ENCODE peak calls at places on chromosomes 1 and 21, in five cellular contexts. N is GM12878, K is K562, U is HCT116, I is H1. A is an unnamed sample.

GRCh38 chr1:192550922-192551534 is 24.5 kb upstream of the RGS1 start:
- DNase-seq in N (peak), K (no peak), U (peak), I (no peak), A (no peak)

GRCh38 chr1:79501153-79501552 is 494.6 kb upstream of the ADGRL4 start:
- DNase-seq in N (no peak), K (no peak), U (no peak), I (no peak), A (no peak)

GRCh38 chr1:153485880-153486279 is 25.4 kb upstream of the S100A7 start:
- DNase-seq in N (no peak), K (no peak), U (no peak), I (no peak), A (no peak)

GRCh38 chr1:29682171-29682917 is 446.0 kb downstream of the PTPRU start:
- DNase-seq in N (no peak), K (no peak), U (no peak), I (peak), A (no peak)

GRCh38 chr1:22257286-22258275 is 114.7 kb upstream of the WNT4 start:
- DNase-seq in N (no peak), K (no peak), U (no peak), I (no peak), A (no peak)

GRCh38 chr1:246139745-246140182 is 367.3 kb downstream of the SMYD3 start:
- DNase-seq in N (no peak), K (no peak), U (peak), I (no peak), A (peak)

GRCh38 chr1:206117151-206117948 is at the start of gene AVPR1B:
- DNase-seq in N (no peak), K (no peak), U (no peak), I (peak), A (no peak)

GRCh38 chr21:29300547-29301138 is 1.9 kb downstream of the BACH1 start:
- DNase-seq in N (peak), K (no peak), U (no peak), I (no peak), A (no peak)

GRCh38 chr1:56017336-56017735 is 562.0 kb downstream of the PLPP3 start:
- DNase-seq in N (no peak), K (no peak), U (no peak), I (no peak), A (no peak)

GRCh38 chr1:65846911-65847310 is 54.2 kb downstream of the PDE4B start:
- DNase-seq in N (no peak), K (no peak), U (no peak), I (no peak), A (no peak)

GRCh38 chr1:63915121-63915520 is 141.3 kb downstream of the ROR1 start:
- DNase-seq in N (no peak), K (no peak), U (no peak), I (no peak), A (peak)

GRCh38 chr1:70706381-70707173 is 295.5 kb downstream of the CTH start:
- DNase-seq in N (no peak), K (no peak), U (no peak), I (no peak), A (no peak)

GRCh38 chr1:110119843-110120242 is 7.6 kb downstream of the UBL4B start:
- DNase-seq in N (no peak), K (no peak), U (no peak), I (no peak), A (no peak)

GRCh38 chr1:236058141-236058626 is 6.7 kb downstream of the NID1 start:
- DNase-seq in N (peak), K (no peak), U (no peak), I (no peak), A (no peak)

GRCh38 chr21:35100351-35100771 is 51.3 kb upstream of the RUNX1 start:
- DNase-seq in N (no peak), K (no peak), U (no peak), I (no peak), A (no peak)

GRCh38 chr1:220281159-220281574 is 8.9 kb upstream of the RAB3GAP2 start:
- DNase-seq in N (no peak), K (peak), U (peak), I (no peak), A (no peak)

GRCh38 chr1:42424201-42424600 is 31.6 kb downstream of the ZMYND12 start:
- DNase-seq in N (no peak), K (no peak), U (no peak), I (no peak), A (no peak)

GRCh38 chr1:236101233-236102200 is 36.6 kb upstream of the NID1 start:
- DNase-seq in N (no peak), K (no peak), U (no peak), I (no peak), A (no peak)

GRCh38 chr1:150708595-150708994 is 11.6 kb upstream of the GOLPH3L start:
- DNase-seq in N (peak), K (no peak), U (no peak), I (no peak), A (no peak)

GRCh38 chr1:18938707-18939070 is 17.8 kb downstream of the IFFO2 start:
- DNase-seq in N (no peak), K (no peak), U (no peak), I (no peak), A (no peak)

GRCh38 chr1:80050523-80050922 is 1044.0 kb upstream of the ADGRL4 start:
- DNase-seq in N (no peak), K (no peak), U (no peak), I (no peak), A (no peak)

GRCh38 chr1:243513726-243514491 is 258.1 kb downstream of the SDCCAG8 start:
- DNase-seq in N (no peak), K (no peak), U (no peak), I (no peak), A (no peak)

GRCh38 chr1:11796036-11796828 is 9.5 kb downstream of the MTHFR start:
- DNase-seq in N (no peak), K (peak), U (no peak), I (no peak), A (no peak)

GRCh38 chr1:7616076-7616833 is 154.8 kb upstream of the VAMP3 start:
- DNase-seq in N (no peak), K (peak), U (no peak), I (peak), A (peak)

GRCh38 chr1:204821924-204822323 is 48.7 kb upstream of the NFASC start:
- DNase-seq in N (no peak), K (no peak), U (no peak), I (no peak), A (no peak)

GRCh38 chr1:1399187-1399869 is at the start of gene CCNL2:
- DNase-seq in N (peak), K (peak), U (peak), I (peak), A (peak)

GRCh38 chr1:1401457-1402010 is 2.4 kb upstream of the CCNL2 start:
- DNase-seq in N (no peak), K (no peak), U (no peak), I (no peak), A (no peak)

GRCh38 chr1:1399870-1400575 is 888 bp upstream of the CCNL2 start:
- DNase-seq in N (no peak), K (no peak), U (no peak), I (no peak), A (no peak)

GRCh38 chr1:1402081-1402900 is 3.2 kb upstream of the CCNL2 start:
- DNase-seq in N (no peak), K (peak), U (peak), I (peak), A (peak)

GRCh38 chr1:1400576-1401456 is 1.7 kb upstream of the CCNL2 start:
- DNase-seq in N (no peak), K (no peak), U (no peak), I (no peak), A (peak)
- TF ChIP-seq ATF3 in N (no peak), K (no peak), U (no peak), I (no peak), A (peak)

DNA sequence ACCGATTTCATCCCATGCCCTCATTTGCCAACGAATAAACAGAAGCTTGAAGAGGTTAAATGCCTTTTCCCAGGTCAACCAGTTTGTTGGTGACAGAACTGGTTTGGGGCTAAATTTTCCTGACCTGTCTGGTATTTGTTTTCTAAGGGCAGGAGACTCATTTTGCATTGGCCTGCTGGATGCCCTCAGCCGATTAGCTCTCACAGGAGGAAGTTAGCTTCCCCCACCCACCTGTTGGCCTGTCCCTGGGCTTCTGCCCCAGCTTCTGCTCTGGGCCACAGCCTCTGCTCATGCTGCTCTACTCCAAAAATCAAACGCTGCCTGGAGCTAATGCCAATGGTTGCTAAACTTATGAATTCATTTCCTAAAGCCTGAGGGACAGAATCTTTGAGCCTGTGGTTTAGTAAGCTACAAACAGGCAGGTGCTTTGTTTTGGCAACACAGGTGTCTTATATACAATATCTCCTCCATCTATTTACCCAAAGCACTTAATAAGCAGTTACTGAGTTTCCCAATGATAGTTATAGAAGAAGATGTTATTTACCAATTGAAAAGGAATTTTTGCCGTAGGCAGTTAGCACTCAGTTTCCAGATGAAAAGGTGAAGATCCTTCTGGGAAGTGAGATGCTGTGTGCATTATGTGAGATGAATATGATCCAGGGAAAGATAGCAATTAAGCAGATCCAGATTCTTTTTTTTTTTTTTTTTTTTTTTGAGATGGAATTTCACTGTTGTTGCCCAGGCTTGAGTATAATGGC is 82.3 kb downstream of the TM2D1 start:
- DNase-seq in N (no peak), K (no peak), U (no peak), I (no peak), A (no peak)
- H3K4me2 ChIP-seq in N (no peak), K (no peak), U (peak), I (no peak), A (no peak)

GRCh38 chr1:15410884-15411245 is 1.2 kb downstream of the EFHD2 start:
- DNase-seq in N (no peak), K (no peak), U (no peak), I (no peak), A (no peak)

GRCh38 chr1:15412843-15413242 is 3.2 kb downstream of the EFHD2 start:
- DNase-seq in N (no peak), K (no peak), U (no peak), I (no peak), A (no peak)

GRCh38 chr1:15412488-15412800 is 2.8 kb downstream of the EFHD2 start:
- DNase-seq in N (no peak), K (no peak), U (no peak), I (no peak), A (no peak)

GRCh38 chr1:15410223-15410883 is 665 bp downstream of the EFHD2 start:
- DNase-seq in N (no peak), K (no peak), U (no peak), I (no peak), A (no peak)

GRCh38 chr1:15411593-15412487 is 2.2 kb downstream of the EFHD2 start:
- DNase-seq in N (no peak), K (no peak), U (no peak), I (no peak), A (no peak)
- TF ChIP-seq POLR2AphosphoS5 in N (no peak), K (no peak), U (no peak), I (no peak), A (no peak)

DNA sequence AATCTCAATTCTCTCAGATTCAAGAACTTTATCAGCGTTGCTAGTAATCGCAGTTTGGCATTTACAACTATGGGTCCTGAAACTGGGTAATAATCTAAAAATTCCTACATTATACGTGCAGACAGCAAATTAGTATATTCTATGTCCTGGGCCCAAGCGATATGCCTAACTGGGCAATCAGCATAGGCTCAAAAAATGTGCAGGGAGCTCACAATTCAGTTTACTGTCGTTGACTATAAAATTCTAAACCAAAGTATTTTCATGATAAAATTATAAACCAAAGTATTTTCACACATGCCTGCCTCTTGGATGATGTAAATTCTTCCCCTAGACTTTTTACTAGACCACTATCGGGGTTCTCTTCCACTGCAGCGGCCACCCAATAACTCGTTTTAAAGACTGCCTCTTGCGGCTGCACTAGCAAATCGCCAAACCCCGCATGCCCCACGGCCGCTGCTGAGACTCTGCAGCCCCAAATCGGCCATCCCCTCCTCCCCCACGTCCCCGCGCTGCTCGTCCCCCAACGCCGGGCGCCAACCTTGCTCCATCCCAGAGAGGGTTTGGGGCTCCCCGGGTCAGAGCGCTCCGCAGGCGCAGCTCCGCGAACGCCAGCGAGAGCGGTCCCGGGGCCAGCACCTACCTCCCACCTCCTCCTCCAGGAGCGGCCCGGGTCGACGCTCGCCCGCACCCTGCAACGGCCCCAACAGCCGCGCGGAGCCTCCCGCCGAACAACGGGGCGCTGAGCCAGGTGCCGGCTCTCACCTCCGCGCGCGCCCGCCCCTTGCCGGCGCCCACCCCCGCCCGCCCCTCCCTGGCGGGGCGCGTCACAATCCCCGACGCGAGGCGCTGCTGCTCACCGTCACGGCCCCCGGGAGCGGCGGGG is 506 bp downstream of the SSX2IP start:
- DNase-seq in N (no peak), K (peak), U (no peak), I (peak), A (peak)
- TF ChIP-seq ATF3 in N (no peak), K (no peak), U (no peak), I (no peak), A (no peak)